ENCODE peak calls at places on chromosomes 13 and 19, in nine cellular contexts. L is astrocyte, K is H1, I is neural progenitor cell, F is GM23248, O is mesendoderm, T is SK-N-SH, B is IMR-90, P is H9. Y is an unnamed sample.

GRCh38 chr13:108326318-108326717 is 56.8 kb downstream of the TNFSF13B start:
- DNase-seq in L (no peak), K (no peak), I (no peak), F (no peak), O (peak), T (no peak), B (no peak), P (no peak), Y (no peak)

GRCh38 chr19:57302020-57302465 is 18.2 kb upstream of the ZNF543 start:
- DNase-seq in L (peak), K (no peak), I (no peak), F (peak), O (peak), T (no peak), B (peak), P (no peak), Y (no peak)

GRCh38 chr19:13841339-13842293 is 35.3 kb upstream of the NANOS3 start:
- DNase-seq in L (no peak), K (no peak), I (no peak), F (peak), O (no peak), T (peak), B (no peak), P (peak), Y (no peak)

GRCh38 chr13:80050252-80050651 is 290.7 kb downstream of the SPRY2 start:
- DNase-seq in L (peak), K (no peak), I (no peak), F (peak), O (no peak), T (no peak), B (peak), P (no peak), Y (no peak)

GRCh38 chr19:40539070-40539469 is 37.6 kb upstream of the SHKBP1 start:
- DNase-seq in L (no peak), K (no peak), I (no peak), F (peak), O (peak), T (no peak), B (no peak), P (no peak), Y (no peak)

GRCh38 chr19:11138659-11139526 is 16.7 kb downstream of the SPC24 start:
- DNase-seq in L (peak), K (peak), I (peak), F (peak), O (peak), T (peak), B (peak), P (peak), Y (peak)

GRCh38 chr19:40804783-40805242 is 5.8 kb downstream of the EGLN2 start:
- DNase-seq in L (no peak), K (no peak), I (no peak), F (peak), O (no peak), T (no peak), B (no peak), P (no peak), Y (no peak)

GRCh38 chr13:101346942-101347728 is 69.2 kb downstream of the NALCN start:
- DNase-seq in L (peak), K (no peak), I (no peak), F (peak), O (no peak), T (no peak), B (peak), P (no peak), Y (no peak)

GRCh38 chr19:4140237-4140711 is 13.2 kb upstream of the CREB3L3 start:
- DNase-seq in L (peak), K (peak), I (peak), F (peak), O (peak), T (peak), B (peak), P (peak), Y (peak)

GRCh38 chr13:110261166-110262081 is 45.5 kb downstream of the COL4A1 start:
- DNase-seq in L (no peak), K (peak), I (peak), F (no peak), O (peak), T (no peak), B (no peak), P (peak), Y (no peak)

GRCh38 chr19:32916969-32917611 is 47.5 kb upstream of the SLC7A9 start:
- DNase-seq in L (no peak), K (no peak), I (no peak), F (no peak), O (peak), T (no peak), B (no peak), P (no peak), Y (no peak)

GRCh38 chr13:106566682-106567420 is 1.1 kb downstream of the ARGLU1 start:
- DNase-seq in L (peak), K (no peak), I (peak), F (peak), O (peak), T (peak), B (peak), P (peak), Y (no peak)

GRCh38 chr19:8022275-8022674 is 16.8 kb upstream of the ELAVL1 start:
- DNase-seq in L (no peak), K (no peak), I (no peak), F (no peak), O (no peak), T (no peak), B (no peak), P (no peak), Y (no peak)

GRCh38 chr19:44876930-44877530 is 14.0 kb upstream of the TOMM40 start:
- DNase-seq in L (no peak), K (no peak), I (no peak), F (no peak), O (no peak), T (no peak), B (no peak), P (no peak), Y (no peak)

GRCh38 chr19:4139614-4140236 is 13.7 kb upstream of the CREB3L3 start:
- DNase-seq in L (no peak), K (peak), I (peak), F (peak), O (peak), T (peak), B (peak), P (peak), Y (peak)

GRCh38 chr19:56705939-56706338 is 34.4 kb upstream of the ZNF835 start:
- DNase-seq in L (no peak), K (no peak), I (no peak), F (peak), O (no peak), T (no peak), B (no peak), P (no peak), Y (no peak)

GRCh38 chr19:7265963-7266362 is 28.3 kb downstream of the INSR start:
- DNase-seq in L (no peak), K (no peak), I (no peak), F (no peak), O (no peak), T (no peak), B (no peak), P (no peak), Y (no peak)

GRCh38 chr19:46861691-46862503 is 1.1 kb downstream of the ARHGAP35 start:
- DNase-seq in L (no peak), K (no peak), I (peak), F (peak), O (peak), T (no peak), B (no peak), P (no peak), Y (no peak)

GRCh38 chr13:92054389-92054788 is 656.0 kb downstream of the GPC5 start:
- DNase-seq in L (no peak), K (no peak), I (no peak), F (no peak), O (no peak), T (no peak), B (no peak), P (no peak), Y (no peak)

GRCh38 chr13:41459754-41460111 is 2.4 kb downstream of the RGCC start:
- DNase-seq in L (no peak), K (no peak), I (no peak), F (peak), O (no peak), T (no peak), B (no peak), P (no peak), Y (no peak)

GRCh38 chr13:50387124-50387581 is 371.9 kb downstream of the KCNRG start:
- DNase-seq in L (peak), K (peak), I (peak), F (peak), O (peak), T (peak), B (peak), P (peak), Y (peak)

GRCh38 chr13:41802684-41803554 is 158.0 kb downstream of the VWA8 start:
- DNase-seq in L (peak), K (no peak), I (no peak), F (peak), O (peak), T (no peak), B (peak), P (no peak), Y (no peak)

GRCh38 chr19:16068696-16069259 is 7.5 kb upstream of the TPM4 start:
- DNase-seq in L (no peak), K (no peak), I (no peak), F (no peak), O (no peak), T (no peak), B (no peak), P (no peak), Y (no peak)

GRCh38 chr13:83709751-83710515 is 172.3 kb downstream of the SLITRK1 start:
- DNase-seq in L (no peak), K (no peak), I (no peak), F (no peak), O (no peak), T (no peak), B (no peak), P (no peak), Y (no peak)

GRCh38 chr19:30029721-30030510 is 87.9 kb downstream of the URI1 start:
- DNase-seq in L (peak), K (no peak), I (no peak), F (no peak), O (no peak), T (no peak), B (peak), P (no peak), Y (no peak)

GRCh38 chr13:93227280-93227905 is 786 bp downstream of the GPC6 start:
- DNase-seq in L (peak), K (peak), I (peak), F (peak), O (peak), T (peak), B (peak), P (peak), Y (peak)

GRCh38 chr19:38206006-38206745 is 17.8 kb downstream of the DPF1 start:
- DNase-seq in L (no peak), K (no peak), I (no peak), F (no peak), O (no peak), T (no peak), B (no peak), P (no peak), Y (no peak)

GRCh38 chr19:45424191-45425058 is 708 bp upstream of the ERCC1 start:
- DNase-seq in L (peak), K (peak), I (peak), F (peak), O (peak), T (peak), B (peak), P (peak), Y (no peak)

GRCh38 chr13:50323440-50324070 is 308.3 kb downstream of the KCNRG start:
- DNase-seq in L (peak), K (no peak), I (no peak), F (peak), O (no peak), T (no peak), B (peak), P (no peak), Y (no peak)

GRCh38 chr13:31064636-31065035 is 97.1 kb downstream of the HSPH1 start:
- DNase-seq in L (no peak), K (no peak), I (no peak), F (no peak), O (no peak), T (no peak), B (no peak), P (no peak), Y (no peak)

GRCh38 chr13:114042066-114042815 is 68.4 kb upstream of the C13orf46 start:
- DNase-seq in L (no peak), K (no peak), I (no peak), F (no peak), O (no peak), T (no peak), B (no peak), P (no peak), Y (no peak)

GRCh38 chr13:95644611-95645052 is at the start of gene DZIP1:
- DNase-seq in L (peak), K (no peak), I (peak), F (peak), O (peak), T (peak), B (peak), P (peak), Y (peak)

GRCh38 chr19:21269813-21270212 is 59.4 kb downstream of the ZNF708 start:
- DNase-seq in L (no peak), K (no peak), I (no peak), F (no peak), O (no peak), T (peak), B (no peak), P (no peak), Y (no peak)

GRCh38 chr13:74135306-74136088 is 1.3 kb upstream of the KLF12 start:
- DNase-seq in L (peak), K (peak), I (peak), F (peak), O (peak), T (peak), B (peak), P (peak), Y (peak)

GRCh38 chr19:49212302-49212701 is 54.7 kb downstream of the TRPM4 start:
- DNase-seq in L (no peak), K (no peak), I (no peak), F (no peak), O (no peak), T (no peak), B (no peak), P (no peak), Y (no peak)

GRCh38 chr19:35828694-35829301 is 16.2 kb upstream of the PRODH2 start:
- DNase-seq in L (peak), K (peak), I (peak), F (peak), O (peak), T (no peak), B (peak), P (peak), Y (peak)

DNA sequence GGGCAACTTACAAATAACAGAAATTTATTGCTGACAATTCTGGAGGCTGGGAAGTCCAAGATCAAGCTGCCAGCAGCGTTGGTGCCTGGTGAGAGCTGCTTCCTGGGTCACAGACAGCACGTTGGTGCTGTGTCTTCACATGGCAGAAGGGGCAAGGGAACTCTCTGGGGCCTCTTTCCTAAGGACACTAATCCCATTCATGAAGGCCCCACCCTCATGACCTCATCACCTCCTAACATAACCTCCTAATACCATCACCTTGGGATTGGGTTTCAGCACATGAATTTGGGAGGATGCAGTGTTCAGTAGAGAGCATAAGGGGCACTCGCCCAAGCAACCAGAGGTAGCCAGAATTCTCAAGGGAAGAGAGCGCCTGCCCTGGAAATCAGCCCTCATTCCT is 15.7 kb downstream of the TMEM150B start:
- DNase-seq in L (no peak), K (no peak), I (no peak), F (no peak), O (no peak), T (no peak), B (no peak), P (no peak), Y (no peak)
- H3K9ac ChIP-seq in L (no peak), K (no peak), I (no peak), F (no peak), O (no peak), T (no peak), B (no peak), P (no peak), Y (no peak)

GRCh38 chr19:17333611-17334413 is 843 bp downstream of the ANO8 start:
- DNase-seq in L (peak), K (peak), I (peak), F (peak), O (peak), T (no peak), B (peak), P (peak), Y (no peak)

GRCh38 chr19:17335575-17335974 is 920 bp upstream of the ANO8 start:
- DNase-seq in L (no peak), K (no peak), I (no peak), F (no peak), O (no peak), T (no peak), B (no peak), P (no peak), Y (no peak)

GRCh38 chr19:17336872-17337674 is at the start of gene GTPBP3:
- DNase-seq in L (peak), K (peak), I (peak), F (peak), O (peak), T (peak), B (peak), P (peak), Y (peak)

GRCh38 chr19:17332677-17333581 is 1.7 kb downstream of the ANO8 start:
- DNase-seq in L (peak), K (peak), I (peak), F (peak), O (peak), T (peak), B (peak), P (peak), Y (no peak)

DNA sequence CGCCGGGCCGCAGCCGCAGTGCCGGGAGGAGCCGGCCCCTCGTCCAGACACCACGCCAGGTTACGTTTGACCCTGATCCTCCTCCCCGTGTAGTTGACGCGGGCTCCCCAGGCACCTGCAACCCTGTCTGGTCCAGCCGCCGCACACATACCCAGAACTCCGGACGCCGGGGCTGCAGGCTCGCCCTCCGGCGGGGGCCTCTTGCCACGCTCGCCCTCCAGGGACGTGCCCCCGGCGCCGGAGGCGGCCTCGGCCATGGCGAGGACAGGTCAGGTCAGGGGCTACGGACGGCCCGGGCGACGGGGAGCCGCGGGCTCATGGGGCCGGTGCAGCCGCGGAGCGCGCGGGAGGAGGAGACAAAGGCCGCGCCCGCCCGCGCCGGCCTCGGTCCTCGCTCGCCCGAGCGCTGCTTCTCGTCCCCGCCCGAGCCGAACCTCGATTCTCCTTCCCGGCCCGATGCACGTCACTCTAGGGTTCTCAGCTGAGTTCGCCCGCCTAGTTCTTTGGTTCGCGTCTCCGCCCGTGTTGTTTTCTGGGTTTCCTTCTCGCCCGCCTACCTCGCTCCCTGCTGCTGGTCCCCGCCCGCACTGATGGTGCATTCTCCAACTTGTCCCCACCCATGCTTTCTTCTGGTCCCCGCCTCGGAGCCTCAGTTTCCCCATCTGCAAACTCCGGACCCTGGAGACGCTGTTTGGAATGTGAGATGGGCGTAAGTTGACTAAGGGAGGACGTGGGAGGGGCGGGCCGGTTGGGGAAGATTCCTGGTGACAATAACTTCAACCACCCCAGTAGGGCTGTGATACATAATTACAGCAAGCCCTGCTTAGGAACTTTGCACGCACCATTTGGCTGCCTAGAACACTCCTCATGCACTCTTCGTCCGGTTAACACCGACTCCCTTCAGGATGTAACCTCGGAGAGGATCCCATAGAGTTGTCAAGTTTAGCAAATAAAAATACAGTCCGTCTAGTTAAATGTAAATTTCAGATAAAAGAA is at the start of gene ANO8:
- DNase-seq in L (peak), K (peak), I (peak), F (peak), O (peak), T (peak), B (peak), P (peak), Y (peak)
- H3K9ac ChIP-seq in L (peak), K (peak), I (peak), F (peak), O (peak), T (peak), B (peak), P (peak), Y (peak)

GRCh38 chr13:33271759-33272158 is 13.8 kb downstream of the STARD13 start:
- DNase-seq in L (no peak), K (no peak), I (no peak), F (no peak), O (no peak), T (no peak), B (peak), P (no peak), Y (no peak)
- H3K9ac ChIP-seq in L (no peak), K (no peak), I (no peak), F (no peak), O (no peak), T (no peak), B (no peak), P (no peak), Y (no peak)

DNA sequence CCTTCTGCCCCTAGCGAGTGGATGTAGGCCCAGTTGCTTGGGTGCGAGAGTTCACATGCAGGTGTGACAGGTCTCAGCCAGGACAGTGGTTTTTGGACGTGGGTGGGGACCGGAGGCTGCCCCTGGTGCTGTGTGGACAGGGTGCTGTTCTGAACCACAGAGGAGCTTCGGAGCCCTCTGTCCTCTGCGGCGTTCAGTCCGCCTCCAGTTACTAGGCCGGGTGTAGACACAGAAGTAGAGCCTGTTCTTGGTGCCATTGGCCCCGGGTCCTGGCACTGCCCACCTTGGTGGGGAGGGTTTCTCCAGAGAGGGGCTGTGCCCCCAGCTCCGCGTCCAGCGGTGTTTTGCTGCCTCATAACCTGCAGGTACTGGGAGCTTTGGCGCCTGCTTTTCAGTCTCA is 52.4 kb downstream of the MCF2L start:
- DNase-seq in L (no peak), K (no peak), I (no peak), F (no peak), O (no peak), T (no peak), B (no peak), P (no peak), Y (no peak)
- H3K9ac ChIP-seq in L (no peak), K (no peak), I (no peak), F (no peak), O (no peak), T (no peak), B (no peak), P (no peak), Y (no peak)

GRCh38 chr19:1989513-1990229 is 25.8 kb downstream of the BTBD2 start:
- DNase-seq in L (no peak), K (no peak), I (no peak), F (no peak), O (no peak), T (no peak), B (no peak), P (peak), Y (no peak)

GRCh38 chr19:1990230-1991017 is 25.1 kb downstream of the BTBD2 start:
- DNase-seq in L (no peak), K (no peak), I (no peak), F (no peak), O (no peak), T (no peak), B (no peak), P (no peak), Y (no peak)

GRCh38 chr19:1991018-1991390 is 24.5 kb downstream of the BTBD2 start:
- DNase-seq in L (no peak), K (no peak), I (no peak), F (no peak), O (no peak), T (no peak), B (no peak), P (no peak), Y (no peak)

GRCh38 chr19:1992759-1993260 is 22.7 kb downstream of the BTBD2 start:
- DNase-seq in L (no peak), K (peak), I (peak), F (peak), O (peak), T (peak), B (no peak), P (peak), Y (no peak)

GRCh38 chr19:1991516-1991915 is 24.0 kb downstream of the BTBD2 start:
- DNase-seq in L (no peak), K (no peak), I (no peak), F (no peak), O (no peak), T (no peak), B (no peak), P (no peak), Y (no peak)
- H3K9ac ChIP-seq in L (no peak), K (no peak), I (no peak), F (no peak), O (no peak), T (no peak), B (no peak), P (no peak), Y (no peak)